ENCODE peak calls at places on chromosomes 12 and 14, in four cellular contexts. D, M, H and U are unnamed samples.

GRCh38 chr14:93857500-93857899 is 69.2 kb upstream of the PRIMA1 start:
- DNase-seq in D (peak; percentile 65), H (no peak), M (no peak), U (no peak)

GRCh38 chr12:45483571-45483970 is 245.9 kb upstream of the ARID2 start:
- DNase-seq in D (no peak), M (no peak), H (peak; percentile 3), U (no peak)

GRCh38 chr14:95490127-95490526 is 26.3 kb downstream of the SYNE3 start:
- DNase-seq in M (no peak), H (no peak), D (no peak), U (no peak)

GRCh38 chr12:55682087-55682796 is 25.5 kb downstream of the ITGA7 start:
- DNase-seq in M (no peak), D (no peak), H (no peak), U (no peak)

GRCh38 chr14:99524091-99524661 is 43.0 kb downstream of the CCNK start:
- DNase-seq in D (no peak), H (no peak), M (no peak), U (peak; percentile 13)

GRCh38 chr12:19144985-19145384 is 15.5 kb downstream of the PLEKHA5 start:
- DNase-seq in M (no peak), D (no peak), H (no peak), U (no peak)

GRCh38 chr12:57418255-57418654 is 12.6 kb downstream of the R3HDM2 start:
- DNase-seq in M (no peak), H (no peak), D (no peak), U (no peak)

GRCh38 chr14:32205984-32206383 is 2.9 kb upstream of the RNU6-8 start:
- DNase-seq in M (no peak), D (peak; percentile 81), H (no peak), U (no peak)

GRCh38 chr14:24273422-24273998 is 2.1 kb upstream of the RABGGTA start:
- DNase-seq in M (no peak), H (no peak), D (peak; percentile 29), U (no peak)

GRCh38 chr12:121750507-121750955 is 38.0 kb downstream of the TMEM120B start:
- DNase-seq in D (no peak), M (no peak), H (no peak), U (no peak)

GRCh38 chr12:12803186-12803585 is 10.0 kb upstream of the DDX47 start:
- DNase-seq in H (peak; percentile 86), D (no peak), M (no peak), U (peak; percentile 71)

GRCh38 chr12:47910486-47910885 is 5.7 kb upstream of the VDR start:
- DNase-seq in M (no peak), H (no peak), D (peak; percentile 21), U (peak; percentile 48)

GRCh38 chr12:113252494-113252893 is 31.2 kb downstream of the TPCN1 start:
- DNase-seq in M (no peak), H (no peak), D (no peak), U (no peak)

GRCh38 chr12:121792607-121793500 is 634 bp downstream of the RHOF start:
- DNase-seq in M (no peak), D (peak; percentile 59), H (no peak), U (peak; percentile 31)

GRCh38 chr12:72547593-72547992 is 275.4 kb downstream of the TRHDE start:
- DNase-seq in H (peak; percentile 72), M (no peak), D (peak; percentile 26), U (no peak)

GRCh38 chr12:84875241-84875640 is 37.4 kb downstream of the SLC6A15 start:
- DNase-seq in M (peak; percentile 51), H (no peak), D (no peak), U (peak; percentile 30)

GRCh38 chr12:54141534-54142475 is 47.0 kb downstream of the SMUG1 start:
- DNase-seq in D (peak; percentile 67), H (no peak), M (no peak), U (peak; percentile 21)

GRCh38 chr14:94640721-94641631 is 28.8 kb downstream of the SERPINA3 start:
- DNase-seq in M (no peak), D (peak; percentile 51), H (no peak), U (no peak)

GRCh38 chr12:81722004-81722403 is 37.1 kb downstream of the PPFIA2 start:
- DNase-seq in M (no peak), H (no peak), D (no peak), U (no peak)

GRCh38 chr12:118103231-118103600 is 595 bp downstream of the VSIG10 start:
- DNase-seq in D (peak; percentile 69), M (no peak), H (peak; percentile 7), U (no peak)

GRCh38 chr12:111066744-111067437 is 146.5 kb upstream of the MYL2 start:
- DNase-seq in H (no peak), D (peak; percentile 62), M (no peak), U (no peak)

GRCh38 chr12:92740421-92740820 is 37.6 kb downstream of the PLEKHG7 start:
- DNase-seq in D (no peak), M (no peak), H (no peak), U (no peak)

GRCh38 chr12:32903763-32904162 is 7.2 kb upstream of the PKP2 start:
- DNase-seq in H (no peak), M (no peak), D (no peak), U (no peak)

GRCh38 chr14:38948576-38948975 is 154.5 kb downstream of the SEC23A start:
- DNase-seq in H (no peak), D (no peak), M (no peak), U (no peak)

GRCh38 chr12:5428332-5429221 is 3.3 kb upstream of the NTF3 start:
- DNase-seq in D (peak; percentile 74), H (peak; percentile 75), M (peak; percentile 38), U (peak; percentile 48)

GRCh38 chr12:104604070-104604994 is 147.6 kb downstream of the CHST11 start:
- DNase-seq in D (peak; percentile 89), H (peak; percentile 96), M (no peak), U (peak; percentile 99)

GRCh38 chr14:71212683-71213107 is 305.4 kb downstream of the PCNX1 start:
- DNase-seq in H (peak; percentile 10), M (no peak), D (no peak), U (no peak)

GRCh38 chr12:56955631-56956256 is 1.7 kb downstream of the RDH16 start:
- DNase-seq in H (peak; percentile 22), M (no peak), D (no peak), U (peak; percentile 31)

GRCh38 chr14:75310295-75311059 is 31.8 kb downstream of the FOS start:
- DNase-seq in M (peak; percentile 70), H (peak; percentile 86), D (peak; percentile 97), U (peak; percentile 96)

GRCh38 chr12:113437729-113438100 is 15.5 kb downstream of the SDSL start:
- DNase-seq in H (no peak), M (no peak), D (no peak), U (no peak)

GRCh38 chr12:23528316-23528715 is 421.2 kb downstream of the SOX5 start:
- DNase-seq in H (no peak), M (no peak), D (peak; percentile 46), U (no peak)
- H3K18ac ChIP-seq in H (no peak overlapping the region), M (no peak overlapping the region), D (no peak overlapping the region), U (no peak overlapping the region)

GRCh38 chr12:51390457-51391046 is 654 bp downstream of the GALNT6 start:
- DNase-seq in H (no peak), M (no peak), D (no peak), U (no peak)
- H3K18ac ChIP-seq in H (no peak overlapping the region), M (no peak overlapping the region), D (peak overlapping the region; percentile 8), U (peak overlapping the region; percentile 76)

GRCh38 chr12:126385785-126386184 is 1320.5 kb downstream of the AACS start:
- DNase-seq in M (no peak), H (no peak), D (no peak), U (no peak)
- H3K18ac ChIP-seq in M (no peak overlapping the region), H (no peak overlapping the region), D (no peak overlapping the region), U (no peak overlapping the region)

DNA sequence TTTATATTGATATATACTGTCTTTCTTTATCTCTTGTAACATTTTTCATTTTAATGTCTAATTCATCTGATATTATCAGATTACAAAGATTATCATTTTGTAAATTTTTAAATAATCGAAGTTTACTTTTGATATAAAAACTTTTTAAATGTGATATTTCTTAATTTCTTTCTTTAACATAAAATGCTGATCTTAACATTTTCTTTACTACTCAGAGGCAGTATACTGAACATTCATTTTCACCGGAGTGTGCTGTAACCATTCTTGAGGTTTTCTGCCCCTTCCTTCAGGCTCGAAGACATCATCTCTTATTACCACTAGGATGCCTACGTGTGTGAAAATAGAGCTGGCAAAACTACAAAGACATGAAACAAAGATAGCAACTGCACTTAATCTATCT is 186.9 kb downstream of the DIO2 start:
- DNase-seq in H (no peak), M (no peak), D (no peak), U (no peak)
- H3K18ac ChIP-seq in H (no peak overlapping the region), M (no peak overlapping the region), D (no peak overlapping the region), U (no peak overlapping the region)